ENCODE peak calls at places on chromosomes 3 and 15, in four cellular contexts. One of them, this sample, is unnamed.

GRCh38 chr3:127690823-127691452 is 18.2 kb downstream of the ABTB1 start:
- DNase-seq in LHCN-M2: peak
- DNase-seq in islet precursor cell: peak
- DNase-seq in activated CD4-positive, CD25-positive, alpha-beta regulatory T cell: no peak
- DNase-seq in this sample: peak

GRCh38 chr15:90087454-90088154 is 14.7 kb downstream of the IDH2 start:
- DNase-seq in LHCN-M2: peak
- DNase-seq in islet precursor cell: peak
- DNase-seq in activated CD4-positive, CD25-positive, alpha-beta regulatory T cell: no peak
- DNase-seq in this sample: peak

GRCh38 chr3:186254676-186255665 is 107.1 kb downstream of the DGKG start:
- DNase-seq in LHCN-M2: no peak
- DNase-seq in islet precursor cell: no peak
- DNase-seq in activated CD4-positive, CD25-positive, alpha-beta regulatory T cell: no peak
- DNase-seq in this sample: no peak

GRCh38 chr3:11282250-11283125 is 10.3 kb downstream of the ATG7 start:
- DNase-seq in LHCN-M2: no peak
- DNase-seq in islet precursor cell: no peak
- DNase-seq in activated CD4-positive, CD25-positive, alpha-beta regulatory T cell: no peak
- DNase-seq in this sample: no peak

GRCh38 chr15:79068790-79069189 is 21.8 kb downstream of the RASGRF1 start:
- DNase-seq in LHCN-M2: no peak
- DNase-seq in islet precursor cell: no peak
- DNase-seq in activated CD4-positive, CD25-positive, alpha-beta regulatory T cell: no peak
- DNase-seq in this sample: no peak

GRCh38 chr3:134381836-134382442 is 7.7 kb upstream of the AMOTL2 start:
- DNase-seq in LHCN-M2: no peak
- DNase-seq in islet precursor cell: peak
- DNase-seq in activated CD4-positive, CD25-positive, alpha-beta regulatory T cell: no peak
- DNase-seq in this sample: no peak

GRCh38 chr15:88650556-88650955 is 11.7 kb downstream of the ISG20 start:
- DNase-seq in LHCN-M2: no peak
- DNase-seq in islet precursor cell: no peak
- DNase-seq in activated CD4-positive, CD25-positive, alpha-beta regulatory T cell: no peak
- DNase-seq in this sample: no peak

GRCh38 chr3:108822167-108822897 is at the start of gene TRAT1:
- DNase-seq in LHCN-M2: no peak
- DNase-seq in islet precursor cell: no peak
- DNase-seq in activated CD4-positive, CD25-positive, alpha-beta regulatory T cell: no peak
- DNase-seq in this sample: no peak

GRCh38 chr3:151816091-151816604 is 2.2 kb downstream of the AADAC start:
- DNase-seq in LHCN-M2: peak
- DNase-seq in islet precursor cell: peak
- DNase-seq in activated CD4-positive, CD25-positive, alpha-beta regulatory T cell: no peak
- DNase-seq in this sample: peak

GRCh38 chr3:12785096-12785495 is 11.4 kb upstream of the CAND2 start:
- DNase-seq in LHCN-M2: no peak
- DNase-seq in islet precursor cell: no peak
- DNase-seq in activated CD4-positive, CD25-positive, alpha-beta regulatory T cell: no peak
- DNase-seq in this sample: no peak

GRCh38 chr3:71305246-71306206 is 278.0 kb downstream of the FOXP1 start:
- DNase-seq in LHCN-M2: no peak
- DNase-seq in islet precursor cell: peak
- DNase-seq in activated CD4-positive, CD25-positive, alpha-beta regulatory T cell: no peak
- DNase-seq in this sample: peak

GRCh38 chr3:15300318-15301078 is 31.9 kb downstream of the SH3BP5 start:
- DNase-seq in LHCN-M2: peak
- DNase-seq in islet precursor cell: peak
- DNase-seq in activated CD4-positive, CD25-positive, alpha-beta regulatory T cell: no peak
- DNase-seq in this sample: peak

GRCh38 chr3:32510075-32510724 is 7.5 kb upstream of the CMTM6 start:
- DNase-seq in LHCN-M2: peak
- DNase-seq in islet precursor cell: peak
- DNase-seq in activated CD4-positive, CD25-positive, alpha-beta regulatory T cell: peak
- DNase-seq in this sample: peak

GRCh38 chr3:61505197-61505596 is 56.2 kb upstream of the PTPRG start:
- DNase-seq in LHCN-M2: no peak
- DNase-seq in islet precursor cell: no peak
- DNase-seq in activated CD4-positive, CD25-positive, alpha-beta regulatory T cell: no peak
- DNase-seq in this sample: peak

GRCh38 chr3:170869645-170870593 is at the start of gene RPL22L1:
- DNase-seq in LHCN-M2: peak
- DNase-seq in islet precursor cell: peak
- DNase-seq in activated CD4-positive, CD25-positive, alpha-beta regulatory T cell: no peak
- DNase-seq in this sample: peak

GRCh38 chr3:171772427-171773056 is 37.7 kb downstream of the PLD1 start:
- DNase-seq in LHCN-M2: peak
- DNase-seq in islet precursor cell: peak
- DNase-seq in activated CD4-positive, CD25-positive, alpha-beta regulatory T cell: peak
- DNase-seq in this sample: peak

GRCh38 chr3:156605686-156606605 is 51.0 kb upstream of the SSR3 start:
- DNase-seq in LHCN-M2: peak
- DNase-seq in islet precursor cell: peak
- DNase-seq in activated CD4-positive, CD25-positive, alpha-beta regulatory T cell: no peak
- DNase-seq in this sample: peak

GRCh38 chr15:57149196-57149595 is 227.1 kb upstream of the CGNL1 start:
- DNase-seq in LHCN-M2: peak
- DNase-seq in islet precursor cell: no peak
- DNase-seq in activated CD4-positive, CD25-positive, alpha-beta regulatory T cell: no peak
- DNase-seq in this sample: no peak

GRCh38 chr15:72481015-72481659 is 7.0 kb downstream of the ARIH1 start:
- DNase-seq in LHCN-M2: no peak
- DNase-seq in islet precursor cell: no peak
- DNase-seq in activated CD4-positive, CD25-positive, alpha-beta regulatory T cell: no peak
- DNase-seq in this sample: no peak

GRCh38 chr3:119639494-119640350 is 20.7 kb downstream of the POPDC2 start:
- DNase-seq in LHCN-M2: no peak
- DNase-seq in islet precursor cell: no peak
- DNase-seq in activated CD4-positive, CD25-positive, alpha-beta regulatory T cell: no peak
- DNase-seq in this sample: no peak

GRCh38 chr3:58751235-58751634 is 84.7 kb upstream of the FAM3D start:
- DNase-seq in LHCN-M2: no peak
- DNase-seq in islet precursor cell: no peak
- DNase-seq in activated CD4-positive, CD25-positive, alpha-beta regulatory T cell: no peak
- DNase-seq in this sample: peak